ENCODE peak calls at places on chromosomes 7 and 10, in six cellular contexts. One of them, this sample, is unnamed.

GRCh38 chr7:23469150-23469960 is 936 bp downstream of the IGF2BP3 start:
- DNase-seq in Calu3: peak; percentile 50
- DNase-seq in RWPE1: no peak
- DNase-seq in activated naive CD8-positive, alpha-beta T cell treated with anti-CD3 and anti-CD28 coated beads, Interleukin-2, amount 50 U/mL, for 24 hours: peak; percentile 44
- DNase-seq in EL: peak; percentile 35
- DNase-seq in AG08395: no peak
- DNase-seq in this sample: no peak

GRCh38 chr7:52463341-52463740 is 572.1 kb upstream of the POM121L12 start:
- DNase-seq in Calu3: no peak
- DNase-seq in RWPE1: peak; percentile 5
- DNase-seq in activated naive CD8-positive, alpha-beta T cell treated with anti-CD3 and anti-CD28 coated beads, Interleukin-2, amount 50 U/mL, for 24 hours: no peak
- DNase-seq in EL: no peak
- DNase-seq in AG08395: no peak
- DNase-seq in this sample: no peak

GRCh38 chr10:110274072-110274627 is 30.6 kb downstream of the SMNDC1 start:
- DNase-seq in Calu3: no peak
- DNase-seq in RWPE1: no peak
- DNase-seq in activated naive CD8-positive, alpha-beta T cell treated with anti-CD3 and anti-CD28 coated beads, Interleukin-2, amount 50 U/mL, for 24 hours: no peak
- DNase-seq in EL: no peak
- DNase-seq in AG08395: no peak
- DNase-seq in this sample: no peak

GRCh38 chr10:120744040-120744439 is 107.1 kb upstream of the WDR11 start:
- DNase-seq in Calu3: no peak
- DNase-seq in RWPE1: no peak
- DNase-seq in activated naive CD8-positive, alpha-beta T cell treated with anti-CD3 and anti-CD28 coated beads, Interleukin-2, amount 50 U/mL, for 24 hours: no peak
- DNase-seq in EL: no peak
- DNase-seq in AG08395: no peak
- DNase-seq in this sample: no peak

GRCh38 chr10:72084094-72084459 is 4.3 kb downstream of the SPOCK2 start:
- DNase-seq in Calu3: no peak
- DNase-seq in RWPE1: no peak
- DNase-seq in activated naive CD8-positive, alpha-beta T cell treated with anti-CD3 and anti-CD28 coated beads, Interleukin-2, amount 50 U/mL, for 24 hours: peak; percentile 68
- DNase-seq in EL: no peak
- DNase-seq in AG08395: no peak
- DNase-seq in this sample: no peak

GRCh38 chr7:17773289-17773626 is 167.0 kb downstream of the SNX13 start:
- DNase-seq in Calu3: peak; percentile 58
- DNase-seq in RWPE1: peak; percentile 62
- DNase-seq in activated naive CD8-positive, alpha-beta T cell treated with anti-CD3 and anti-CD28 coated beads, Interleukin-2, amount 50 U/mL, for 24 hours: no peak
- DNase-seq in EL: peak; percentile 84
- DNase-seq in AG08395: peak; percentile 74
- DNase-seq in this sample: peak; percentile 87

GRCh38 chr7:47477191-47478016 is 104.5 kb downstream of the TNS3 start:
- DNase-seq in Calu3: no peak
- DNase-seq in RWPE1: no peak
- DNase-seq in activated naive CD8-positive, alpha-beta T cell treated with anti-CD3 and anti-CD28 coated beads, Interleukin-2, amount 50 U/mL, for 24 hours: no peak
- DNase-seq in EL: no peak
- DNase-seq in AG08395: no peak
- DNase-seq in this sample: no peak

GRCh38 chr7:115289966-115290365 is 368.1 kb downstream of the MDFIC start:
- DNase-seq in Calu3: no peak
- DNase-seq in RWPE1: no peak
- DNase-seq in activated naive CD8-positive, alpha-beta T cell treated with anti-CD3 and anti-CD28 coated beads, Interleukin-2, amount 50 U/mL, for 24 hours: no peak
- DNase-seq in EL: peak; percentile 3
- DNase-seq in AG08395: peak; percentile 19
- DNase-seq in this sample: peak; percentile 14

GRCh38 chr7:45976485-45976856 is 55.4 kb upstream of the IGFBP3 start:
- DNase-seq in Calu3: no peak
- DNase-seq in RWPE1: no peak
- DNase-seq in activated naive CD8-positive, alpha-beta T cell treated with anti-CD3 and anti-CD28 coated beads, Interleukin-2, amount 50 U/mL, for 24 hours: no peak
- DNase-seq in EL: no peak
- DNase-seq in AG08395: no peak
- DNase-seq in this sample: no peak

GRCh38 chr7:22872087-22872807 is 49.6 kb upstream of the TOMM7 start:
- DNase-seq in Calu3: no peak
- DNase-seq in RWPE1: no peak
- DNase-seq in activated naive CD8-positive, alpha-beta T cell treated with anti-CD3 and anti-CD28 coated beads, Interleukin-2, amount 50 U/mL, for 24 hours: no peak
- DNase-seq in EL: no peak
- DNase-seq in AG08395: no peak
- DNase-seq in this sample: no peak

GRCh38 chr10:23047201-23048050 is 48.0 kb upstream of the MSRB2 start:
- DNase-seq in Calu3: no peak
- DNase-seq in RWPE1: no peak
- DNase-seq in activated naive CD8-positive, alpha-beta T cell treated with anti-CD3 and anti-CD28 coated beads, Interleukin-2, amount 50 U/mL, for 24 hours: no peak
- DNase-seq in EL: no peak
- DNase-seq in AG08395: no peak
- DNase-seq in this sample: no peak